ENCODE peak calls at places on chromosomes 12 and 14, in nine cellular contexts. C, B, Q, F, U, Y, W, D and J are unnamed samples.

GRCh38 chr12:15059123-15059522 is 86.3 kb downstream of the PDE6H start:
- DNase-seq in C (no peak), B (no peak), Q (no peak), F (no peak), U (no peak), Y (no peak), W (no peak), D (no peak), J (no peak)

GRCh38 chr12:90174198-90174510 is 465.5 kb upstream of the ATP2B1 start:
- DNase-seq in C (peak), B (no peak), Q (no peak), F (no peak), U (no peak), Y (no peak), W (no peak), D (no peak), J (no peak)

GRCh38 chr12:49277466-49277865 is 12.6 kb downstream of the TUBA1C start:
- DNase-seq in C (no peak), B (no peak), Q (no peak), F (no peak), U (no peak), Y (no peak), W (no peak), D (no peak), J (no peak)

GRCh38 chr12:67677166-67677565 is 28.6 kb downstream of the DYRK2 start:
- DNase-seq in C (no peak), B (no peak), Q (no peak), F (no peak), U (no peak), Y (no peak), W (no peak), D (no peak), J (no peak)

GRCh38 chr14:54738009-54738408 is 164.6 kb downstream of the GCH1 start:
- DNase-seq in C (no peak), B (no peak), Q (no peak), F (peak), U (no peak), Y (no peak), W (no peak), D (no peak), J (no peak)

GRCh38 chr14:23387916-23388882 is 11.4 kb downstream of the CMTM5 start:
- DNase-seq in C (no peak), B (no peak), Q (no peak), F (no peak), U (no peak), Y (no peak), W (no peak), D (no peak), J (no peak)

GRCh38 chr12:127398026-127398715 is 868.8 kb upstream of the TMEM132C start:
- DNase-seq in C (no peak), B (no peak), Q (no peak), F (no peak), U (no peak), Y (no peak), W (no peak), D (no peak), J (no peak)

GRCh38 chr12:65113621-65114035 is 7.5 kb downstream of the WIF1 start:
- DNase-seq in C (no peak), B (no peak), Q (no peak), F (no peak), U (no peak), Y (no peak), W (no peak), D (no peak), J (no peak)

GRCh38 chr12:102740157-102741032 is 176.6 kb downstream of the PAH start:
- DNase-seq in C (peak), B (no peak), Q (no peak), F (peak), U (no peak), Y (peak), W (no peak), D (peak), J (no peak)

GRCh38 chr12:79601908-79602307 is 88.9 kb downstream of the PAWR start:
- DNase-seq in C (no peak), B (no peak), Q (no peak), F (no peak), U (no peak), Y (no peak), W (no peak), D (no peak), J (no peak)

GRCh38 chr12:98352835-98353234 is 162.6 kb upstream of the TMPO start:
- DNase-seq in C (no peak), B (no peak), Q (no peak), F (no peak), U (no peak), Y (peak), W (no peak), D (no peak), J (no peak)

GRCh38 chr12:34402228-34402898 is 380.1 kb downstream of the ALG10 start:
- DNase-seq in C (no peak), B (peak), Q (no peak), F (no peak), U (no peak), Y (no peak), W (no peak), D (no peak), J (no peak)